ENCODE peak calls at places on chromosomes 4 and X, in ten cellular contexts. R is GM23338; K is GM04504; N is H4; U is endothelial cell of umbilical vein; X is posterior vena cava; Y is neuronal stem cell; C is activated naive CD4-positive, alpha-beta T cell; T is sciatic nerve; A is ELR. J is an unnamed sample.

GRCh38 chr4:133483600-133484246 is 334.6 kb downstream of the PCDH10 start:
- DNase-seq in K (peak; percentile 20), A (peak; percentile 58), T (no peak), R (peak; percentile 65), Y (no peak), U (peak; percentile 55), X (no peak), C (no peak), N (peak; percentile 67), J (no peak)

GRCh38 chr4:16034010-16034829 is 49.6 kb downstream of the PROM1 start:
- DNase-seq in A (no peak), U (peak; percentile 14), C (no peak), R (no peak), Y (no peak), N (peak; percentile 53), K (no peak), T (no peak), X (no peak), J (no peak)

GRCh38 chr4:175273995-175274753 is 356.0 kb downstream of the ADAM29 start:
- DNase-seq in T (no peak), N (no peak), R (no peak), A (peak; percentile 68), C (no peak), X (no peak), K (no peak), U (no peak), Y (no peak), J (no peak)

GRCh38 chr4:107896158-107896645 is 35.1 kb upstream of the CYP2U1 start:
- DNase-seq in R (no peak), T (no peak), U (peak; percentile 97), X (no peak), N (peak; percentile 93), K (peak; percentile 68), C (no peak), Y (no peak), A (peak; percentile 97), J (no peak)

GRCh38 chrX:111005151-111005550 is 90.8 kb upstream of the PAK3 start:
- DNase-seq in X (no peak), A (no peak), C (no peak), R (peak; percentile 3), U (no peak), Y (peak; percentile 3), K (no peak), T (no peak), N (no peak), J (no peak)

GRCh38 chr4:153393397-153393796 is 48.9 kb downstream of the MND1 start:
- DNase-seq in R (no peak), K (peak; percentile 48), C (no peak), T (no peak), A (peak; percentile 68), N (peak; percentile 35), X (peak; percentile 85), Y (no peak), U (no peak), J (no peak)

GRCh38 chr4:1490906-1491629 is 84.8 kb upstream of the NKX1-1 start:
- DNase-seq in U (no peak), Y (no peak), R (no peak), C (no peak), X (peak; percentile 69), A (no peak), K (no peak), T (peak; percentile 45), N (no peak), J (no peak)

GRCh38 chr4:142095886-142096605 is 459.7 kb downstream of the IL15 start:
- DNase-seq in T (no peak), N (peak; percentile 73), U (peak; percentile 94), C (no peak), A (peak; percentile 96), X (no peak), R (no peak), K (peak; percentile 89), Y (no peak), J (no peak)

J was measured in suprapubic skin.